ENCODE peak calls at places on chromosomes 1 and 21, in seven cellular contexts. Q is GM23338, P is cardiac muscle cell, W is tibial nerve, A is thoracic aorta, F is AG04449, V is WERI-Rb-1. B is an unnamed sample.

GRCh38 chr1:237932806-237933205 is 42.1 kb upstream of the ZP4 start:
- DNase-seq in A (no peak), Q (no peak), P (no peak), F (no peak), W (no peak), V (no peak), B (no peak)

GRCh38 chr21:34330055-34330454 is 33.8 kb upstream of the KCNE2 start:
- DNase-seq in F (no peak), V (peak; percentile 37), Q (peak; percentile 43), A (no peak), W (no peak), P (no peak), B (no peak)

GRCh38 chr21:34282223-34282622 is 81.6 kb upstream of the KCNE2 start:
- DNase-seq in V (no peak), W (no peak), A (no peak), P (no peak), Q (no peak), F (no peak), B (no peak)

GRCh38 chr1:39720094-39720999 is 18.3 kb upstream of the PPIE start:
- DNase-seq in V (peak; percentile 25), W (no peak), P (peak; percentile 71), A (no peak), Q (peak; percentile 72), F (no peak), B (peak; percentile 24)

GRCh38 chr1:68600049-68600661 is 103.3 kb upstream of the DEPDC1 start:
- DNase-seq in P (peak; percentile 55), V (peak; percentile 9), A (no peak), F (no peak), W (no peak), Q (peak; percentile 85), B (no peak)

GRCh38 chr1:84286071-84286470 is 15.4 kb upstream of the SAMD13 start:
- DNase-seq in A (no peak), V (no peak), F (no peak), P (no peak), W (no peak), Q (no peak), B (no peak)

GRCh38 chr1:68791800-68792199 is 294.9 kb upstream of the DEPDC1 start:
- DNase-seq in P (no peak), V (peak; percentile 19), W (no peak), Q (peak; percentile 34), A (no peak), F (no peak), B (no peak)

GRCh38 chr1:86779308-86780191 is 75.2 kb downstream of the SH3GLB1 start:
- DNase-seq in A (no peak), F (no peak), P (peak; percentile 63), W (no peak), Q (no peak), V (no peak), B (peak; percentile 32)

GRCh38 chr21:34580181-34580700 is 34.7 kb downstream of the RCAN1 start:
- DNase-seq in V (no peak), A (no peak), Q (no peak), F (no peak), W (no peak), P (peak; percentile 50), B (no peak)

GRCh38 chr1:7454052-7454815 is 316.9 kb upstream of the VAMP3 start:
- DNase-seq in F (no peak), A (no peak), V (peak; percentile 76), W (no peak), P (peak; percentile 39), Q (peak; percentile 46), B (no peak)

GRCh38 chr21:41947596-41948403 is 6.0 kb downstream of the C2CD2 start:
- DNase-seq in Q (no peak), A (no peak), P (no peak), F (no peak), W (no peak), V (peak; percentile 6), B (no peak)

GRCh38 chr1:53583021-53583902 is 124.1 kb downstream of the DMRTB1 start:
- DNase-seq in A (no peak), W (no peak), F (peak; percentile 71), Q (no peak), P (no peak), V (no peak), B (peak; percentile 31)

GRCh38 chr21:37855568-37856391 is 60.5 kb downstream of the KCNJ6 start:
- DNase-seq in W (no peak), F (peak; percentile 51), P (no peak), Q (no peak), V (peak; percentile 94), A (no peak), B (peak; percentile 29)

GRCh38 chr1:71964188-71964587 is 318.2 kb downstream of the NEGR1 start:
- DNase-seq in W (no peak), Q (peak; percentile 66), A (no peak), P (no peak), F (no peak), V (no peak), B (no peak)

GRCh38 chr1:208559597-208559996 is 315.4 kb upstream of the PLXNA2 start:
- DNase-seq in A (no peak), P (no peak), W (no peak), Q (no peak), F (no peak), V (no peak), B (no peak)

GRCh38 chr1:20663969-20664715 is 3.0 kb upstream of the DDOST start:
- DNase-seq in Q (no peak), V (no peak), W (no peak), F (no peak), P (no peak), A (no peak), B (no peak)

GRCh38 chr1:20662110-20662475 is 924 bp upstream of the DDOST start:
- DNase-seq in W (no peak), P (no peak), A (no peak), F (no peak), Q (no peak), V (no peak), B (no peak)

GRCh38 chr1:20661235-20662109 is at the start of gene DDOST:
- DNase-seq in P (peak; percentile 99), F (peak; percentile 82), A (peak; percentile 78), Q (peak; percentile 99), V (peak; percentile 98), W (peak; percentile 81), B (peak; percentile 91)

GRCh38 chr1:20665736-20666135 is 4.6 kb upstream of the DDOST start:
- DNase-seq in F (no peak), P (no peak), V (no peak), A (no peak), W (no peak), Q (no peak), B (no peak)

DNA sequence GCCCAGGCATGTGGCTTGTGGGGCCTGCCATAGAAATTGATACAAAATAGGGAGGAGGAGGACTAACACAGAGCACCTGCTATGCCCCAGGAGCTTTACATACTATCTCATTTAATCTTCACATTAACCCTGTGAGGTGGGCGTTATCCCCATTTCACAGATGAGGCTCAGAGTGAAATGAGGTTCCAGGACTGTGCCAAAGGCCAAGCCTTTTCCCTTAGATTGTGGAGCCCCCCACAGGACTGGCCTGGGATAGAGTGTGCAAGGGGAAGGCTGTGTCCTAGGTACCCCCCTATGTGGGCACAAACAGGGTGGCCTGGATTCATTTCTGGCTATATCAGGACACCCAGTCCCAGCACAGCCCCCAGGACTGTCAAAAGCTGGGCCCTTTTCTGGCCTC is 2.2 kb upstream of the DDOST start:
- DNase-seq in A (no peak), V (no peak), Q (peak; percentile 30), P (no peak), W (no peak), F (no peak), B (no peak)
- TF ChIP-seq CTCF in A (no peak), V (peak; percentile 34), Q (no peak), P (no peak), W (no peak), F (no peak), B (no peak)

GRCh38 chr1:106883208-106883607 is 173.3 kb upstream of the PRMT6 start:
- DNase-seq in A (no peak), F (no peak), W (no peak), P (no peak), V (no peak), Q (no peak), B (no peak)
- TF ChIP-seq CTCF in A (no peak), F (no peak), W (no peak), P (no peak), V (no peak), Q (no peak), B (no peak)

DNA sequence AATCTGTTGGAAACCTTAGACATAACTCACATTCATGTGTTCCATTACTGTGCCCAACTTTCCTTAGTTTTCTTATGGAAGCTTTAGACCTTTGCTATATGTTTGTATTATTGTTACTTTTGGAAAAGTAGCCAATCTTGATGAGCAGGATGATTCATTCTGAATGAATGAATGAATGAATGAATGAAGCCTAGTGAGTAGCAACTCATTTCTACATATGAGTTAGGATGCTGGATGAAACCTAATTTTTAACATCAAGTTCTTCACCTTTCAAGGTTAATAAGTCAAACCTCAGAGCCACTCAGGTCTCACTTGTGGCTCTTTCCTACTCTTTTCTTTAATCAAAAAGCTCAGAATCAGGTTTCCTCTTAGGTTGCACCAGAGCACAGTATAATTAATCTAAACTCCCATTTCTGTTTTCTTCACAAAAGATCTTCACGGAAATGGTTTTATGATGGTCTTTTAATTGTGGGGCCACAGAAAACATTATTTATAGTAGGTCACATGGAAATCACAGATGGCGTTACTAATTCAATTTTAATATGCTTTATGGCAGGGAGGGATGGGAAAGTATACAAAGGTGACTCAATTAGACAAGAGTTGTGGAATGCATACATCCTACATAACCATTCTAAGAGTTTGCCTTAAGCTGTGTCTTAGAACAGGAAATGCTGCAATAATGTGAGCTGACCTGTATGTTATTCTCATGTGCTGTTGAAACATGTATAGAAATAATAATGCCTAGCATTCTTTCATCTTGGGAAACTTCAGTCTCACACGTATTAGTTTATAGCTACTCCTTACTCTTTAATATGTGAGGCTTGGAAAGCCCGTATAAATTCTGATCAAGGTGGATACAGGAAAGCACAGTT is 4.5 kb upstream of the DDX59 start:
- DNase-seq in V (no peak), Q (no peak), A (no peak), P (no peak), F (peak; percentile 24), W (no peak), B (no peak)
- TF ChIP-seq CTCF in V (no peak), Q (no peak), A (no peak), P (no peak), F (no peak), W (no peak), B (no peak)

GRCh38 chr1:41286486-41286885 is 44.4 kb upstream of the SCMH1 start:
- DNase-seq in V (no peak), A (no peak), Q (peak; percentile 92), P (peak; percentile 22), W (no peak), F (no peak), B (no peak)
- TF ChIP-seq CTCF in V (no peak), A (no peak), Q (no peak), P (no peak), W (no peak), F (no peak), B (no peak)

GRCh38 chr1:12143631-12144155 is 23.1 kb upstream of the TNFRSF1B start:
- DNase-seq in P (no peak), V (no peak), W (peak; percentile 48), Q (no peak), F (peak; percentile 77), A (peak; percentile 27), B (peak; percentile 93)
- TF ChIP-seq CTCF in P (peak; percentile 22), V (no peak), W (no peak), Q (no peak), F (peak; percentile 4), A (no peak), B (no peak)